ENCODE peak calls at places on chromosomes 13 and 19, in nine cellular contexts. K is IMR-90; R is pancreas; F is BE2C; V is PC-3; I is naive thymus-derived CD4-positive, alpha-beta T cell; C is HFF-Myc; S is heart left ventricle; Q is aorta. J is an unnamed sample.

GRCh38 chr13:38735655-38736440 is 49.0 kb downstream of the FREM2 start:
- DNase-seq in R (no peak), I (no peak), C (no peak), S (no peak), Q (no peak), V (no peak), F (no peak), K (no peak), J (no peak)

GRCh38 chr13:46086421-46086922 is 18.4 kb downstream of the CPB2 start:
- DNase-seq in I (no peak), V (no peak), K (no peak), R (no peak), Q (no peak), F (no peak), S (no peak), C (no peak), J (no peak)

GRCh38 chr13:101649490-101650126 is 197.1 kb downstream of the ITGBL1 start:
- DNase-seq in V (peak), R (no peak), F (no peak), C (no peak), Q (no peak), I (no peak), S (no peak), K (peak), J (no peak)

GRCh38 chr19:16325671-16326400 is 1.2 kb downstream of the KLF2 start:
- DNase-seq in R (no peak), S (peak), Q (peak), C (no peak), K (no peak), F (no peak), I (peak), V (no peak), J (no peak)

GRCh38 chr13:91409661-91410060 is 11.2 kb downstream of the GPC5 start:
- DNase-seq in V (no peak), Q (no peak), R (no peak), S (no peak), F (no peak), C (no peak), I (no peak), K (no peak), J (no peak)

GRCh38 chr13:72523049-72523448 is 204.4 kb downstream of the MZT1 start:
- DNase-seq in R (no peak), F (no peak), I (no peak), V (no peak), S (no peak), C (no peak), K (no peak), Q (no peak), J (no peak)

GRCh38 chr13:74135306-74136088 is 1.3 kb upstream of the KLF12 start:
- DNase-seq in V (peak), I (peak), S (peak), Q (peak), K (peak), C (no peak), F (peak), R (peak), J (peak)

GRCh38 chr13:77918391-77919261 is at the start of gene EDNRB:
- DNase-seq in C (no peak), R (no peak), K (peak), I (no peak), F (peak), Q (peak), S (peak), V (no peak), J (peak)

DNA sequence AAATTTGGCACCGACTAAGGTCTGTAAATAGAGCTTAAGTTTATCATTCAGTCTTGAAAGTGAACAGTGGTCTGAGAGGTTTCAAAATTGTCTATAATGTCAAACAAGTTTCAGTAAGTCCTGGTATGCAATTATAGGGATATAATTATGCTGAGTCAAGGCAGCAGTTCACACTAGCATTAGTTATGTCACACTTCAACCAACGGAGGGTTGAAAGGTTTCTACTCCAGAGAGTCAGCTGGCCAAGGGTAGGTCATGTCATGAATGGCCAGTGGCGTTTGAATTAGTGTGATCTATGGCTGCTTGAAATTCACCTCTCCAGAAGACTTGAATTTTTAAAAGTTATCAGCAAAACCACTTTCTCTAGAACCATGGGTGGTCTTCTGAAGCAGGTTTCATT is 108.6 kb downstream of the TNFRSF19 start:
- DNase-seq in V (no peak), S (no peak), C (no peak), R (no peak), I (no peak), Q (no peak), F (no peak), K (no peak), J (no peak)
- H3K4me3 ChIP-seq in V (no peak), S (no peak), C (no peak), R (no peak), I (no peak), Q (no peak), F (no peak), K (no peak), J (no peak)

DNA sequence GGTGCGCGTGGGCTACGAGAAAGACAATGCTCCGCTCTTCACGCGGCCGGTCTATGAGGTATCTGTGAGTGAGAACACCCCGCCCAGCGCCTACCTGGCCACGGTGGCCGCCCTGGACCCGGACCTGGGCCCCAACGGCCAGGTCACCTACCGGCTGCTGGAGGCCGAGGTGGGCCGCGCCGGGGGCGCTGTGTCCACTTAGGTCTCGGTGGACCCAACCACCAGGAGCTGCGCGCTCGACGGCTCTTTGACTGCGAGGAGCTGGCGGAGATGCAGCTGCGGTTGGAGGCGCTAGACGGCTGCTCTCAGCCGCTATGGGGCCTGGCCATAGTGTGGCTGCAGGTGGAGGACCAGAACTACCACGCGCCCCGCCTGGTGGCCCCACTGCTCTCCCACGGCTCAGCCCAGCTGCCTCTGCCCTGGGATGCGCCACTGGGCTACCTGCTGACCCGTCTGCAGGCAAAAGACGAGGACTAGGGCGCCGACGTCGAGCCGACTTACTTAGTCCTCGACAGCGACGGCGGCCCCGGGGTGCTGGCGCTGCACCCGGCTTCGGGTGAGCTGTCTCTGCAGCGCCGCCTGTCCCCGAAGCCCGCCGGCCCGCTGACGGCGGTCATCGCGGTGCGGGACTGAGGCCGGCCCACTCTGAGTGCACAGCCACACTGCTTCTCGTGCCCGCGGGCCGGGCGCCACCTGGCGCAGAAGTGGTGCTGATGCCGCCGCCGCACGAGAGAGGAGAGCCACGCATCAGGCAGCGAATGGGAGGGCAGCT is 173.0 kb downstream of the OLFM4 start:
- DNase-seq in K (no peak), Q (no peak), V (no peak), I (no peak), S (no peak), R (no peak), C (no peak), F (peak), J (no peak)
- H3K4me3 ChIP-seq in K (no peak), Q (no peak), V (no peak), I (no peak), S (no peak), R (no peak), C (no peak), F (no peak), J (no peak)

GRCh38 chr13:33575378-33575777 is 242.6 kb upstream of the RFC3 start:
- DNase-seq in F (no peak), R (no peak), S (no peak), I (no peak), K (no peak), V (no peak), Q (no peak), C (no peak), J (no peak)

GRCh38 chr13:33577037-33577436 is 240.9 kb upstream of the RFC3 start:
- DNase-seq in C (no peak), V (no peak), R (no peak), Q (no peak), S (no peak), K (peak), F (no peak), I (no peak), J (no peak)

DNA sequence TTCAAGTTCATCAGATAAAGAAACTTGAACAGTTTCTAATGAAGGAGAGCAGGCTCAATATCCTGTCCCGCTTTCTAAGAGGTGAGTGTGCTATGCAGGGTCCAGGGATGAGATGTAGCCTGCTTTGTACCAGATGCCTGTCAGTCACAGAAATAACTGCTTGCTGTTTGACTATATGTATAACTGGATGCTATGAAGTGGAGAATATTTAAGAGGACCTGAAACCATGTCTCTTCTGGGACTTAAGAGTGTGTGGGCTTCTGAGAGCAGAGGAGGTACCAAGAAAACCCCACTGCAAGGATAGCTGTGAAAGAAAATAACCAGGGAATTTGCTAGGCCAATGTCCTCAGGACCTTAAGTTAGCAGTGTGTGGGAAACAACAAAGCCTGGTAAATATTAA is 246.3 kb upstream of the RFC3 start:
- DNase-seq in F (no peak), V (no peak), I (no peak), C (no peak), Q (no peak), R (no peak), K (no peak), S (no peak), J (no peak)
- H3K4me3 ChIP-seq in F (no peak), V (no peak), I (no peak), C (no peak), Q (no peak), R (no peak), K (no peak), S (no peak), J (no peak)

GRCh38 chr19:43595999-43596841 is at the start of the genes IRGQ and ZNF576:
- DNase-seq in C (peak), K (peak), R (peak), Q (peak), I (peak), S (peak), F (peak), V (peak), J (peak)

GRCh38 chr19:43592800-43593350 is 3.1 kb downstream of the IRGQ start:
- DNase-seq in K (no peak), V (no peak), I (no peak), S (no peak), C (no peak), F (no peak), Q (no peak), R (no peak), J (no peak)

GRCh38 chr19:43595605-43595998 is 332 bp downstream of the IRGQ start:
- DNase-seq in K (no peak), F (no peak), S (no peak), V (no peak), Q (no peak), C (no peak), R (no peak), I (no peak), J (no peak)

GRCh38 chr19:43594710-43595604 is 977 bp downstream of the IRGQ start:
- DNase-seq in S (peak), Q (peak), V (peak), F (peak), K (peak), C (no peak), I (peak), R (peak), J (no peak)

GRCh38 chr19:43594081-43594697 is 1.7 kb downstream of the IRGQ start:
- DNase-seq in K (no peak), C (no peak), I (no peak), R (no peak), F (no peak), Q (no peak), S (no peak), V (no peak), J (no peak)
- H3K4me3 ChIP-seq in K (peak), C (peak), I (no peak), R (peak), F (no peak), Q (peak), S (peak), V (peak), J (no peak)

DNA sequence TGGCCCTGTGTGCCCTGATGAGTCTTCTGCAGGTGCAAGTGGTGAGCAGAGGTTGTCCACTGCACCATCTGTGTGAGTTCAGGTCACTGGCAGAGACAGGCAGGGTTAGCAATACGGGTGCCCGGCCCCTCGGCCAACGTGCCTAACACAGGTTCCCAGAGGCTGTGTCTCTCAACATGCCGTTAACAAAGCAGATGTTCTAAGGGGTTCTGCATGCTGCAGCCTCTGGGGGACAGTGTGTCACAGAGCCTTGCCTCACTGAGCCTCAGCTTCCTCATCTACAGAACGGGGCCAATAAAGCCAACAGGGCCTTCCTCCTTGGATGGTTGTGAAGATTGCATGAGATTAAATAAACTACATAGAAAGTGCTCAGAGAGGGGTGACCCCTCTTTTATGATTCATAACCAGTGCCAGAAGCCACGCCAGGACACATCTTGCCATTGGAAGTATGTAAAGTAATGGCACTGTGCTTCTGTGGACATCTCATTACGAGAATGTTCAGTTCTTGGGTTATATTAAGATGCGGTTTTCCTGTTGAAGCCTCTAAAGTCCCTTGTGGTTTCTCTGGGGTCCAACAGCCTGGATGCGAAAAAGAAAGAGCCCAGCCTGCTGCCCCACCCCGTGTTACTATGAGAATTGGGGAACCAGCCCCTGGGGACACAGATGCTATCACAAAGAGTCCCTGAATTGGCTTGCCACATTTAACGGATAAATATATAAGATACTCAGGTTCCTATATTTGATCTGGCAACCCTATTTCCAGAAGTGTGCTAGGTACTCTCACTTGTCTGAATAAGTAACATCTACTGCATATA is 11.2 kb upstream of the ARHGEF18 start:
- DNase-seq in R (no peak), Q (no peak), F (no peak), S (no peak), K (no peak), V (no peak), C (no peak), I (no peak), J (no peak)
- H3K4me3 ChIP-seq in R (no peak), Q (no peak), F (no peak), S (no peak), K (no peak), V (no peak), C (no peak), I (no peak), J (no peak)

GRCh38 chr13:47592256-47592655 is 408.8 kb downstream of the SUCLA2 start:
- DNase-seq in C (no peak), F (no peak), S (no peak), I (no peak), R (no peak), K (no peak), V (no peak), Q (no peak), J (no peak)
- H3K4me3 ChIP-seq in C (no peak), F (no peak), S (no peak), I (no peak), R (no peak), K (no peak), V (no peak), Q (no peak), J (no peak)

GRCh38 chr13:31947105-31947504 is 84.5 kb upstream of the FRY start:
- DNase-seq in K (no peak), I (no peak), C (no peak), Q (no peak), V (no peak), R (no peak), F (no peak), S (no peak), J (no peak)

GRCh38 chr13:31952641-31953380 is 78.8 kb upstream of the FRY start:
- DNase-seq in F (no peak), Q (no peak), I (no peak), C (no peak), K (no peak), R (no peak), S (no peak), V (no peak), J (no peak)

GRCh38 chr13:31947506-31947905 is 84.1 kb upstream of the FRY start:
- DNase-seq in C (no peak), Q (no peak), R (no peak), V (no peak), I (no peak), S (no peak), K (no peak), F (no peak), J (no peak)

GRCh38 chr13:31950121-31950810 is 81.3 kb upstream of the FRY start:
- DNase-seq in S (no peak), Q (no peak), K (no peak), R (no peak), V (no peak), C (no peak), I (no peak), F (no peak), J (no peak)

DNA sequence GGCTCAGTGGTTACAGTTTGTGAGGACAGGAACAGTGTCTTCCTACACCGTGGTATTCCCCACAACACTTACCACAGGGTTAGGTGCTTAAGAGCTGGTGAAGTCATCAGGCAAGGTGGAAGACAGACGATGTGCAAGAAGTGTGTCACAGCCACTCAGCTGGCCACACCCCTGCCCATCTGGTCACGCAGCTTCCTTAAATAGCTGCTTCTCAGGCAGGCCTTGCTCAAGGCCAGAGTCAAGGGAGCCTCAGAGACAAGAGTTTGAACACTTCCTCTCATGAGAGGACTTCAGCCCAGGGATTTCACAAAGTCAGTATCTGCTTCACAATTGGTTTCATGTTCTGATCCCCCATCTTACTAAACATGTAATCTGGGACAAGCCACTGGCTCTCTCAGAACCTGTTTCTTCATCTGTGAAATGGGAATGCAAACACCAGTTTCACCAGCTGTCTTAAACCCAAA is 80.3 kb upstream of the FRY start:
- DNase-seq in C (peak), K (peak), V (peak), Q (no peak), I (no peak), F (no peak), R (peak), S (peak), J (no peak)
- H3K4me3 ChIP-seq in C (no peak), K (no peak), V (no peak), Q (no peak), I (no peak), F (no peak), R (no peak), S (no peak), J (no peak)

GRCh38 chr19:10760268-10760944 is 42.5 kb downstream of the DNM2 start:
- DNase-seq in Q (no peak), S (no peak), V (peak), K (no peak), R (no peak), I (no peak), C (no peak), F (peak), J (no peak)

GRCh38 chr19:10756791-10757190 is 38.9 kb downstream of the DNM2 start:
- DNase-seq in I (no peak), R (no peak), F (no peak), C (no peak), S (no peak), K (no peak), V (no peak), Q (no peak), J (no peak)

GRCh38 chr19:10761443-10762242 is 43.8 kb downstream of the DNM2 start:
- DNase-seq in R (no peak), K (no peak), C (no peak), S (no peak), Q (no peak), F (no peak), I (no peak), V (no peak), J (no peak)

GRCh38 chr19:10756371-10756770 is 38.5 kb downstream of the DNM2 start:
- DNase-seq in C (no peak), Q (no peak), I (no peak), K (no peak), R (no peak), S (no peak), V (no peak), F (no peak), J (no peak)

DNA sequence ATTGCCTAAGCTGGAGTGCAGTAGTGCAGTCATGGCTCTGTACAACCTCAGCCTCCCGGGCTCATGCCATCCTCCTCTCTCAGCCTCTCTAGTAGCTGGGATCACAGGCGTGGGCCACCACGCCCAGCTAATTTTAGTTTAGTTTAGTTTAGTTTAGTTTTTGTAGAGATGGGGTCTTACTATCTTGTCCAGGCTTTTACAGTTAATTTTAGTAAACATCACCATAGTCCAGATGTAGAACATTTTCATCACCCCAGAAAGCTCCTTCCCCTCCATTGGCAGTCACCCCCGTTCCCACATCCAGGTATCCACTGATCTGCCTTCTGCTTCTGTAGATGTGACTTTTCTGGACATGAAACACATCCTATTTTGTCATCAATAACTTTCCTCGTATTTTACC is 41.1 kb downstream of the DNM2 start:
- DNase-seq in V (no peak), R (no peak), F (no peak), K (no peak), Q (no peak), I (no peak), C (no peak), S (no peak), J (no peak)
- H3K4me3 ChIP-seq in V (no peak), R (no peak), F (no peak), K (no peak), Q (no peak), I (peak), C (peak), S (no peak), J (no peak)

J was measured in SJCRH30.